ENCODE peak calls at places on chromosomes 3 and 15, in six cellular contexts. M is psoas muscle, P is endothelial cell of umbilical vein, H is K562, Y is tibial artery, Z is HEK293T. V is an unnamed sample.
A peak's percentile ranks its signal among the peaks of the same experiment; 100 is the strongest.

GRCh38 chr15:51094606-51095569 is at the start of gene TNFAIP8L3:
- DNase-seq in M (peak; percentile 50), P (peak; percentile 53), H (no peak), Y (peak; percentile 75), Z (peak; percentile 39), V (no peak)

GRCh38 chr3:110343376-110343775 is 728.2 kb upstream of the NECTIN3 start:
- DNase-seq in M (no peak), P (peak; percentile 71), H (no peak), Y (no peak), Z (no peak), V (peak; percentile 36)

GRCh38 chr3:8658326-8659212 is 14.0 kb upstream of the SSUH2 start:
- DNase-seq in M (peak; percentile 75), P (peak; percentile 94), H (no peak), Y (peak; percentile 91), Z (no peak), V (peak; percentile 62)

GRCh38 chr3:111412656-111413055 is 129.3 kb upstream of the CD96 start:
- DNase-seq in M (no peak), P (no peak), H (no peak), Y (no peak), Z (no peak), V (no peak)

GRCh38 chr3:27312044-27312668 is 57.0 kb downstream of the NEK10 start:
- DNase-seq in M (no peak), P (peak; percentile 79), H (peak; percentile 51), Y (no peak), Z (peak; percentile 57), V (no peak)

GRCh38 chr3:187186801-187187421 is 10.4 kb upstream of the RTP1 start:
- DNase-seq in M (peak; percentile 72), P (no peak), H (peak; percentile 28), Y (peak; percentile 90), Z (no peak), V (peak; percentile 47)

GRCh38 chr15:60871152-60871551 is 357.9 kb downstream of the RORA start:
- DNase-seq in M (no peak), P (no peak), H (no peak), Y (no peak), Z (no peak), V (no peak)

GRCh38 chr15:73754461-73754860 is 1.3 kb upstream of the INSYN1 start:
- DNase-seq in M (no peak), P (no peak), H (no peak), Y (no peak), Z (no peak), V (no peak)

GRCh38 chr3:124919756-124920155 is 14.8 kb downstream of the MUC13 start:
- DNase-seq in M (no peak), P (no peak), H (no peak), Y (no peak), Z (no peak), V (no peak)

GRCh38 chr3:102525624-102526023 is 90.8 kb downstream of the ZPLD1 start:
- DNase-seq in M (no peak), P (no peak), H (no peak), Y (no peak), Z (no peak), V (no peak)

GRCh38 chr15:31489801-31490646 is 163.4 kb downstream of the KLF13 start:
- DNase-seq in M (no peak), P (peak; percentile 40), H (peak; percentile 55), Y (no peak), Z (peak; percentile 53), V (no peak)

GRCh38 chr3:42772670-42773408 is at the start of gene CCDC13:
- DNase-seq in M (peak; percentile 98), P (peak; percentile 95), H (peak; percentile 70), Y (peak; percentile 97), Z (peak; percentile 91), V (peak; percentile 68)

GRCh38 chr3:16305121-16305541 is 40.1 kb downstream of the OXNAD1 start:
- DNase-seq in M (no peak), P (no peak), H (peak; percentile 46), Y (no peak), Z (no peak), V (no peak)

GRCh38 chr15:98907921-98908490 is 99.6 kb downstream of the PGPEP1L start:
- DNase-seq in M (no peak), P (no peak), H (no peak), Y (peak; percentile 54), Z (no peak), V (no peak)

GRCh38 chr3:40828741-40829415 is 304.1 kb downstream of the ZNF621 start:
- DNase-seq in M (no peak), P (no peak), H (no peak), Y (no peak), Z (no peak), V (no peak)

GRCh38 chr3:143918848-143919247 is 52.8 kb upstream of the DIPK2A start:
- DNase-seq in M (no peak), P (no peak), H (no peak), Y (no peak), Z (no peak), V (no peak)

GRCh38 chr3:24683511-24684384 is 189.1 kb upstream of the THRB start:
- DNase-seq in M (no peak), P (peak; percentile 61), H (peak; percentile 27), Y (no peak), Z (peak; percentile 47), V (no peak)

GRCh38 chr15:66714543-66714981 is 12.5 kb downstream of the SMAD6 start:
- DNase-seq in M (no peak), P (peak; percentile 34), H (no peak), Y (no peak), Z (no peak), V (no peak)

GRCh38 chr3:146781059-146781458 is 175.9 kb upstream of the PLSCR5 start:
- DNase-seq in M (no peak), P (no peak), H (no peak), Y (no peak), Z (no peak), V (no peak)

GRCh38 chr3:11591401-11592266 is 52.1 kb downstream of the VGLL4 start:
- DNase-seq in M (peak; percentile 72), P (peak; percentile 70), H (no peak), Y (peak; percentile 82), Z (peak; percentile 49), V (peak; percentile 67)

GRCh38 chr3:112061152-112061551 is 25.0 kb upstream of the C3orf52 start:
- DNase-seq in M (no peak), P (no peak), H (no peak), Y (no peak), Z (no peak), V (no peak)

GRCh38 chr3:194998948-194999347 is 272.0 kb downstream of the XXYLT1 start:
- DNase-seq in M (no peak), P (no peak), H (no peak), Y (peak; percentile 34), Z (no peak), V (no peak)

GRCh38 chr3:18998069-18998468 is 150.2 kb upstream of the KCNH8 start:
- DNase-seq in M (no peak), P (no peak), H (no peak), Y (no peak), Z (no peak), V (no peak)

GRCh38 chr3:77348244-77348855 is 308.5 kb downstream of the ROBO2 start:
- DNase-seq in M (no peak), P (peak; percentile 9), H (no peak), Y (no peak), Z (peak; percentile 7), V (no peak)

GRCh38 chr15:56797720-56798275 is 64.5 kb upstream of the ZNF280D start:
- DNase-seq in M (no peak), P (no peak), H (no peak), Y (no peak), Z (no peak), V (no peak)

GRCh38 chr15:75038948-75039533 is 15.7 kb downstream of the PPCDC start:
- DNase-seq in M (no peak), P (no peak), H (peak; percentile 56), Y (no peak), Z (no peak), V (no peak)

GRCh38 chr3:150319900-150320299 is 88.2 kb upstream of the TSC22D2 start:
- DNase-seq in M (no peak), P (peak; percentile 32), H (no peak), Y (no peak), Z (no peak), V (peak; percentile 94)

V was measured in skeletal muscle cell.